ENCODE peak calls at places on chromosomes 3 and 15, in five cellular contexts. V is ovary, F is HCT116, E is lung, P is A549. Q is an unnamed sample.

GRCh38 chr3:52090131-52090548 is 33.8 kb upstream of the DUSP7 start:
- DNase-seq in V (no peak), F (peak; percentile 31), E (no peak), P (no peak), Q (no peak)

GRCh38 chr15:64247906-64248541 is 85.2 kb upstream of the PPIB start:
- DNase-seq in V (no peak), F (peak; percentile 87), E (no peak), P (peak; percentile 90), Q (peak; percentile 87)

GRCh38 chr3:140572334-140572733 is 105.5 kb upstream of the TRIM42 start:
- DNase-seq in V (no peak), F (no peak), E (no peak), P (no peak), Q (no peak)

GRCh38 chr3:49013738-49014660 is 4.4 kb downstream of the DALRD3 start:
- DNase-seq in V (peak; percentile 52), F (no peak), E (no peak), P (peak; percentile 43), Q (no peak)

GRCh38 chr15:99296386-99296785 is 45.1 kb downstream of the LRRC28 start:
- DNase-seq in V (no peak), F (no peak), E (no peak), P (no peak), Q (no peak)

GRCh38 chr3:121443456-121443855 is 102.3 kb downstream of the POLQ start:
- DNase-seq in V (no peak), F (no peak), E (no peak), P (no peak), Q (no peak)

GRCh38 chr15:101604124-101604874 is 47.9 kb downstream of the TM2D3 start:
- DNase-seq in V (no peak), F (no peak), E (no peak), P (no peak), Q (no peak)

GRCh38 chr3:66592061-66592875 is 91.4 kb upstream of the LRIG1 start:
- DNase-seq in V (no peak), F (no peak), E (no peak), P (no peak), Q (no peak)

GRCh38 chr15:89378699-89379422 is 44.2 kb upstream of the POLG start:
- DNase-seq in V (no peak), F (no peak), E (no peak), P (no peak), Q (no peak)

GRCh38 chr15:89379423-89379735 is 44.8 kb upstream of the POLG start:
- DNase-seq in V (no peak), F (no peak), E (no peak), P (no peak), Q (no peak)

GRCh38 chr15:89376441-89376840 is 41.8 kb upstream of the POLG start:
- DNase-seq in V (no peak), F (no peak), E (no peak), P (no peak), Q (no peak)

GRCh38 chr15:89377042-89377841 is 42.6 kb upstream of the POLG start:
- DNase-seq in V (no peak), F (no peak), E (no peak), P (no peak), Q (no peak)

GRCh38 chr15:89377842-89378698 is 43.4 kb upstream of the POLG start:
- DNase-seq in V (no peak), F (no peak), E (no peak), P (no peak), Q (no peak)
- H3K27ac ChIP-seq in V (no peak overlapping the region), F (no peak overlapping the region), E (no peak overlapping the region), P (no peak overlapping the region), Q (no peak overlapping the region)

GRCh38 chr3:13105851-13106250 is 32.6 kb upstream of the IQSEC1 start:
- DNase-seq in V (no peak), F (no peak), E (no peak), P (no peak), Q (no peak)
- H3K27ac ChIP-seq in V (no peak overlapping the region), F (no peak overlapping the region), E (no peak overlapping the region), P (no peak overlapping the region), Q (peak overlapping the region; percentile 93)

GRCh38 chr15:28873585-28874139 is 12.1 kb upstream of the APBA2 start:
- DNase-seq in V (no peak), F (no peak), E (no peak), P (no peak), Q (no peak)

GRCh38 chr15:28873006-28873405 is 12.8 kb upstream of the APBA2 start:
- DNase-seq in V (no peak), F (no peak), E (no peak), P (no peak), Q (no peak)

GRCh38 chr15:28868744-28869143 is 17.0 kb upstream of the APBA2 start:
- DNase-seq in V (no peak), F (no peak), E (no peak), P (no peak), Q (no peak)

GRCh38 chr15:28875461-28875965 is 10.3 kb upstream of the APBA2 start:
- DNase-seq in V (no peak), F (no peak), E (no peak), P (no peak), Q (no peak)

DNA sequence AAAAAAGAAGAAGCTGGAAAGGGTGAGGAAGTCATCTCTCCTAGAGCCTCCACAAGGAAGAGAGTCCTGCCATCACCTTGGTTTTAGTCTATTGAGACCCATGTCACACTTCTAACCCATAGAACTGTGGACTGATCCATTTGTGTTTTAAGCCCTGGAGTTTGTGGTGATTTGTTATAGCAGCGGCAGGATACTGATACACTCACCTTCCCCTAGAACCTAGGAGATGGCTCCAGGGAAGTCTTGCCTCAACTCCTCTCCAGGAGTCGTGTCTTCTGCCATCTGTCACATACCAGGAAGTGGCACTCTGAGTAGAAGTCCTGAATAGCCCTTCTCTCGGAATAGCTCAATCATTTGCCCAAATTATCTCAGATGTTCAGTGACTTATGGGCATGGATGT is 14.6 kb upstream of the APBA2 start:
- DNase-seq in V (no peak), F (no peak), E (no peak), P (no peak), Q (no peak)
- H3K27ac ChIP-seq in V (no peak overlapping the region), F (no peak overlapping the region), E (no peak overlapping the region), P (no peak overlapping the region), Q (no peak overlapping the region)

DNA sequence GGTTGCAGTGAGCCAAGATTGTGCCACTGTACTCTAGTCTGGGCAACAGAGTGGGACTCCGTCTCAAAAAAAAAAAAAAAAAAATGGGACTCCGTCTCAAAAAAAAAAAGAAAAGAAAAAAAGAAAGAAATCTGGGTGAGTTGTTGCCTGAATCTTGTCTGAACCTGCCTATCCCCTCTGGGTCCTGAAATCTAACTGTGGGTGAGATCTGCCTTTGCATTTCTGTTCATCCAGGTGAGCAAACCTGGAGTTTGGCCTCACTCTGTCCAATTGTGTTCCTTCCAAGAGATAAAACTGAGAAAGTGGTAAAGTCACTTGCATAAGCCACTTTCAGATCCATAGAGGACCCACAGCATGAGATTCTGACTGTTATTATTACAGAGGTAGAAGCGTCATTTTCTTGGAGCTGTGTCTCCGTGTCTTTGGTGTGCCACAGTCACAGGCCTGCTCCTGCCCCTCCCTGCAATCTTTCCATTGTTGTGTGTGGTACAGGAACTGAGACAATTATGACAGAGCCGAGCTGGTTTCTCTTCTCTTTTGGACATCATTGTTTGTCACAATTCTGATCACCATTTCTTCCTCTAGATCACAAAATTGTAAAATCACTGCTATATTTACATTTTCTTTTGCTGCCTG is 235.9 kb downstream of the LPP start:
- DNase-seq in V (no peak), F (no peak), E (no peak), P (no peak), Q (no peak)
- H3K27ac ChIP-seq in V (no peak overlapping the region), F (no peak overlapping the region), E (peak overlapping the region; percentile 51), P (no peak overlapping the region), Q (peak overlapping the region; percentile 88)

DNA sequence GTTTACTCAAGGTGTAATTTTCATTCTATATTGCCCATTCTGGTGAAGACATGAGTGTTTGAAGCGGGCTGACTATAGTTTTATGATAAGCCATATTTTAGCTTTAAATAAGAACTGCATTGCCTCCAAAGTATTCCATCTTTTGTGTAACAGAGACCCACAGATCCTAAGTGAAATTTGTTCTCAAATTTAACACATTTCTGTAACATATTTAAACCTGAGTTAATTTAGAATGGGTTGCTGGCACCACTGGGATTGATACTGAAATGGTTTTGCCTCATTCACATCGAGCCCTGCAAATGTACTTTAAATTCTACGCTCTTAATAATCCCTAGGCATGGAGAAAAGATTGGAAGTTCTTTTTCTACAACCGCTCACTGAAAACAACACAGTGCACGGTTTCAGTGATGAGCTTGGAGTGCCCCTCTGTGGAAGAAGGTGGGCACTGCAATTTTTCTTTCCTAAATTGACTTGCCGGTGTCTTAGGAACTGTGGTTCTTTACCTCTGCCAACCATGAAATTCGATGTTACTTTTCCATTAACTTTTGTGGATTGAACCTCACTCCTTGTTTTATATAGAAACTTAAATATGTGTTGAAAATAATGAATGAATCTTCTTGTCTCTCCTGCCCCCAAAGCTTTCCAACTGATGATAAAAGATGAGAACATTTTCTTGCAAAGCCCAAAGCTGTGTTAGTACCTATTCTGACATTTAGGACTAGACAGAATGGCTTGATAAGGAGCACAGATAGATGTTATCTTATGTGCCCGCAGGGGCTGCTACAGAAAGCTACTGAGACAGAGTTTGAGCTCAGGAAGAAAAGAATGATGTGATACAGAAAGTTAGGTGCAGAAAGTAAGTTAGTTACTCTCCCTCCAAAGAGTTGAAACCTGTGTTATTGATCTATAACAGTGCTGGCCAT is 109.7 kb upstream of the ATP11B start:
- DNase-seq in V (peak; percentile 59), F (peak; percentile 51), E (peak; percentile 57), P (peak; percentile 63), Q (no peak)
- H3K27ac ChIP-seq in V (no peak overlapping the region), F (no peak overlapping the region), E (no peak overlapping the region), P (no peak overlapping the region), Q (peak overlapping the region; percentile 53)

DNA sequence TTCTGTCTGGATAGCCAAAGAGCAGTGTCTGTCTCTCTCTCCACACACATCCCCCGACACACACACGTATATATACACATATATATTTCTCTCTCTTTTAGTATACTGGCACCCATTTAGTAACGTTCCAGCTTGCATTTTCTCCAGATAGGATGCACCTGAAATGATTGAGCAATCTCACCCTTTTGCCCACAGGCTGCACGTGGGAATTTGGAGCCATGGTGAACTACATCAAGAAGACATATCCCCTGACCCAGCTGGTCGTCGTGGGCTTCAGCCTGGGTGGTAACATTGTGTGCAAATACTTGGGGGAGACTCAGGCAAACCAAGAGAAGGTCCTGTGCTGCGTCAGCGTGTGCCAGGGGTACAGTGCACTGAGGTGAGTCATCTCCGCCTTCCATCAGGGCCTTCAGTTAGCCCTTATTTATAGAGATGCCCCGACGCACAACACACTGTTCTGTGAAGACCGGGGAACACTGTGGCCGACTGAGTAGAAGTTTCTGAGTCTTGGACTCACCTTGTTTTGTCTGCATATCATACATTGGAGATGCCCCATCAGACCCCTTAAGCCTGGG is 45.7 kb downstream of the RLBP1 start:
- DNase-seq in V (no peak), F (no peak), E (no peak), P (no peak), Q (no peak)
- H3K27ac ChIP-seq in V (no peak overlapping the region), F (no peak overlapping the region), E (no peak overlapping the region), P (no peak overlapping the region), Q (no peak overlapping the region)

GRCh38 chr3:120102674-120103073 is 8.4 kb upstream of the GSK3B start:
- DNase-seq in V (no peak), F (no peak), E (no peak), P (no peak), Q (peak; percentile 88)
- H3K27ac ChIP-seq in V (no peak overlapping the region), F (no peak overlapping the region), E (no peak overlapping the region), P (no peak overlapping the region), Q (peak overlapping the region; percentile 66)

GRCh38 chr15:55786341-55786740 is 43.4 kb upstream of the PRTG start:
- DNase-seq in V (no peak), F (no peak), E (no peak), P (no peak), Q (no peak)
- H3K27ac ChIP-seq in V (no peak overlapping the region), F (no peak overlapping the region), E (no peak overlapping the region), P (no peak overlapping the region), Q (no peak overlapping the region)

Q was measured in epithelial cell of prostate.